ENCODE peak calls at places on chromosomes 2 and 18, in four cellular contexts. Z is WTC11, Q is GM12878, G is K562. D is an unnamed sample.

GRCh38 chr18:57397440-57397839 is 37.7 kb upstream of the ONECUT2 start:
- DNase-seq in Z (no peak), G (peak; percentile 2), Q (no peak), D (no peak)

GRCh38 chr2:185066128-185066527 is 467.8 kb downstream of the ZNF804A start:
- DNase-seq in G (no peak), Z (no peak), Q (no peak), D (no peak)

GRCh38 chr2:129437775-129438174 is 541.7 kb upstream of the RAB6C start:
- DNase-seq in Q (no peak), G (no peak), Z (no peak), D (no peak)

GRCh38 chr18:62979172-62979571 is 263.8 kb downstream of the PHLPP1 start:
- DNase-seq in Z (no peak), G (no peak), Q (no peak), D (no peak)

GRCh38 chr2:129490666-129491065 is 488.8 kb upstream of the RAB6C start:
- DNase-seq in G (no peak), Z (no peak), Q (no peak), D (no peak)

GRCh38 chr2:75560768-75561565 is at the start of gene EVA1A:
- DNase-seq in Z (peak; percentile 73), Q (no peak), G (no peak), D (peak; percentile 73)

GRCh38 chr2:128381001-128381938 is 62.6 kb upstream of the HS6ST1 start:
- DNase-seq in G (no peak), Q (no peak), Z (peak; percentile 13), D (peak; percentile 68)

GRCh38 chr2:21467910-21468309 is 344.1 kb downstream of the TDRD15 start:
- DNase-seq in Q (peak; percentile 4), G (no peak), Z (no peak), D (no peak)

GRCh38 chr18:31719363-31720006 is 35.1 kb upstream of the B4GALT6 start:
- DNase-seq in Q (no peak), Z (no peak), G (no peak), D (no peak)

GRCh38 chr18:73283788-73284187 is 416.0 kb upstream of the NETO1 start:
- DNase-seq in Q (no peak), Z (no peak), G (no peak), D (no peak)

GRCh38 chr2:240649331-240649730 is 24.1 kb downstream of the GPR35 start:
- DNase-seq in Z (no peak), G (no peak), Q (no peak), D (no peak)

GRCh38 chr2:88265352-88265960 is 95.3 kb downstream of the THNSL2 start:
- DNase-seq in G (peak; percentile 55), Q (peak; percentile 40), Z (no peak), D (peak; percentile 86)

GRCh38 chr2:15050483-15050882 is 418.0 kb downstream of the LRATD1 start:
- DNase-seq in Q (no peak), G (no peak), Z (no peak), D (no peak)

GRCh38 chr18:43236921-43237320 is 40.4 kb downstream of the SYT4 start:
- DNase-seq in G (no peak), Q (no peak), Z (no peak), D (no peak)

GRCh38 chr2:102505290-102505689 is 32.3 kb downstream of the SLC9A4 start:
- DNase-seq in G (no peak), Q (no peak), Z (no peak), D (no peak)

GRCh38 chr2:226478121-226478809 is 321.4 kb downstream of the IRS1 start:
- DNase-seq in Q (no peak), G (no peak), Z (no peak), D (peak; percentile 89)

GRCh38 chr2:88059979-88060906 is 4.7 kb upstream of the KRCC1 start:
- DNase-seq in Q (no peak), G (peak; percentile 62), Z (peak; percentile 22), D (peak; percentile 60)

GRCh38 chr2:240646061-240646899 is 21.0 kb downstream of the GPR35 start:
- DNase-seq in G (no peak), Q (no peak), Z (no peak), D (no peak)

GRCh38 chr2:6325616-6326015 is 540.1 kb downstream of the CMPK2 start:
- DNase-seq in G (no peak), Q (no peak), Z (no peak), D (no peak)

GRCh38 chr2:200944467-200945394 is 18.7 kb downstream of the ORC2 start:
- DNase-seq in Z (no peak), G (peak; percentile 50), Q (no peak), D (peak; percentile 82)

DNA sequence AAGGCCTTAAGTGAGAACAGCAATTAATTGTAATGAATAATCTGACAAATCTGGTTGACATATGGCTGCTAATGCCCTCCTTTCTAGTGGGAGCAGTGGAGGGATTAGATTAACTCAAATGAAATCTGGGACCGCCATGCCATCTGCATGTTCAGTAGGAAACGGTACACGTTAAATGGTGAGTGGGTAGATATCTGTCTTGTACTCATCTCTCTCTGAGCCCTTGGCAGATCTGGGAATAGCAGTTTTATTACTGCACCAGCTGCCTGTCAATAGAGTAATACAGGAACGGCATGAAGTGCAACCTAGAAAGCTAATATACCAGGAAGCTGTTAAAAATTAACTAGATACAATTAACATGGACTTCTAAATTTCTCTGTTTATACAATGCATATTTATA is 258.8 kb downstream of the GPD2 start:
- DNase-seq in G (no peak), Q (no peak), Z (no peak), D (no peak)
- TF ChIP-seq TCF7 in G (no peak), Q (no peak), Z (no peak), D (no peak)

GRCh38 chr2:157250836-157251235 is 6.7 kb upstream of the GALNT5 start:
- DNase-seq in Z (no peak), G (no peak), Q (no peak), D (no peak)
- TF ChIP-seq TCF7 in Z (no peak), G (no peak), Q (no peak), D (no peak)

GRCh38 chr2:152098798-152099654 is at the start of gene CACNB4:
- DNase-seq in Z (peak; percentile 58), G (no peak), Q (no peak), D (no peak)

GRCh38 chr2:152100961-152101360 is 2.1 kb upstream of the CACNB4 start:
- DNase-seq in Q (no peak), G (no peak), Z (no peak), D (no peak)

GRCh38 chr2:152099655-152100050 is 809 bp upstream of the CACNB4 start:
- DNase-seq in G (no peak), Q (no peak), Z (no peak), D (no peak)

GRCh38 chr2:152106464-152106863 is 7.6 kb upstream of the CACNB4 start:
- DNase-seq in G (no peak), Q (no peak), Z (no peak), D (no peak)

DNA sequence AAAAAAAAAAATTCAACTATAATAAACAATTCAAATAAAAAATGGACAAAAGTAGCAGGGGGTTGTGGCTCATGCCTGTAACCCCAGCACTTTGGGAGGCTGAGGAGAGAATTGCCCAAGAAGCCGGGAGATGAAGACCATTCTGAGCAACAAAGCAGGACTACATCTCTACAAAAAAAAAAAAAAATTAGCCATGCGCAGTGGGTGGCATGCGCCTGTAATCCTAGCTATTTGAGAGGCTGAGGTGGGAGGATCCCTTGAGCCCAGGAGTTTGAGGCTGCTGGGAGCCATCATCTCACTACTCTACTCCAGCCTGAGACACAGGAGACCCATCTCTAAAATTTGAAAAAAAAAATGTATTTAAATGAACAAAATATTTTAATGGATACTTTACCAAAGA is 4.4 kb upstream of the CACNB4 start:
- DNase-seq in Q (no peak), Z (no peak), G (no peak), D (no peak)
- TF ChIP-seq TCF7 in Q (no peak), Z (no peak), G (no peak), D (no peak)

DNA sequence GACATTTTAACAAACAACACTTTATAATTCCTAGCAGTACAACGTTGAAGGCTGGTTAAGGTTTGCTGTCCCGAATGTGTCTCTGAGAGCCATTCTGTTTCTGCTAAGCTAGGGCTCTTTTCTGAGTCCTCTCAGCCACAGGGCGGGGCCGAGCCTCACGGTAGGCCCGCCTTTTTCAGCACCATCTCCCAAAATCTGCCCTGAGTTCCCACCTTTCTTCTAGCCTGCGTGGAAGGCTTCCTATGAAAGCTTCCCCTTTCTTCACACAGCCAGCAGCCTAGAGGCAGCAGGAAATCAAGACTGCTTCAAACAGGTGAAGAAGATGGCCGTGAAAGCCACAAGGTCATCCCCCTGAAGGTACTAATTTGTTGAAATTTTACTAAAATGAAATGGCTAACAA is 255.5 kb downstream of the CDH2 start:
- DNase-seq in G (no peak), Z (no peak), Q (no peak), D (no peak)
- TF ChIP-seq TCF7 in G (no peak), Z (no peak), Q (no peak), D (no peak)